ENCODE peak calls at places on chromosomes 3 and 15, in five cellular contexts. E is GM12878, D is stomach, H is fibroblast of the aortic adventitia, R is tibial artery. N is an unnamed sample.

GRCh38 chr15:87387681-87388240 is 868.8 kb downstream of the NTRK3 start:
- DNase-seq in E (no peak), D (no peak), H (no peak), R (no peak), N (no peak)

GRCh38 chr15:42584031-42584765 is 8.8 kb downstream of the STARD9 start:
- DNase-seq in E (no peak), D (no peak), H (no peak), R (no peak), N (no peak)

GRCh38 chr3:168044049-168044448 is 51.7 kb downstream of the GOLIM4 start:
- DNase-seq in E (no peak), D (no peak), H (no peak), R (no peak), N (no peak)

GRCh38 chr3:6667354-6667753 is 193.6 kb upstream of the GRM7 start:
- DNase-seq in E (no peak), D (no peak), H (no peak), R (no peak), N (no peak)

GRCh38 chr3:179181021-179181472 is 32.9 kb downstream of the PIK3CA start:
- DNase-seq in E (no peak), D (no peak), H (peak), R (no peak), N (peak)

GRCh38 chr3:40258555-40258954 is 51.0 kb upstream of the EIF1B start:
- DNase-seq in E (no peak), D (no peak), H (peak), R (no peak), N (peak)

GRCh38 chr3:146233487-146233886 is 17.4 kb downstream of the PLSCR4 start:
- DNase-seq in E (no peak), D (no peak), H (no peak), R (no peak), N (no peak)

GRCh38 chr3:138459619-138460535 is 25.5 kb downstream of the ESYT3 start:
- DNase-seq in E (no peak), D (no peak), H (no peak), R (peak), N (no peak)

GRCh38 chr3:130014526-130014925 is 40.0 kb downstream of the TRH start:
- DNase-seq in E (no peak), D (no peak), H (peak), R (no peak), N (peak)

GRCh38 chr15:73464602-73465001 is 21.6 kb downstream of the REC114 start:
- DNase-seq in E (no peak), D (no peak), H (no peak), R (no peak), N (no peak)

GRCh38 chr3:57127849-57128566 is 37.1 kb downstream of the IL17RD start:
- DNase-seq in E (no peak), D (no peak), H (peak), R (no peak), N (peak)

GRCh38 chr3:124850633-124851032 is 36.5 kb downstream of the ITGB5 start:
- DNase-seq in E (no peak), D (no peak), H (peak), R (peak), N (peak)

GRCh38 chr3:14789640-14790285 is 29.0 kb upstream of the FGD5 start:
- DNase-seq in E (no peak), D (no peak), H (no peak), R (peak), N (no peak)

GRCh38 chr3:163878396-163878795 is 1199.9 kb downstream of the SI start:
- DNase-seq in E (no peak), D (no peak), H (no peak), R (no peak), N (no peak)

GRCh38 chr3:113136071-113136470 is 75.3 kb upstream of the BOC start:
- DNase-seq in E (no peak), D (no peak), H (peak), R (no peak), N (peak)

GRCh38 chr15:76996526-76997401 is 1.8 kb downstream of the PSTPIP1 start:
- DNase-seq in E (no peak), D (no peak), H (peak), R (peak), N (peak)

GRCh38 chr3:25719321-25719720 is 54.6 kb upstream of the TOP2B start:
- DNase-seq in E (no peak), D (no peak), H (no peak), R (no peak), N (no peak)

GRCh38 chr3:179069762-179070390 is 1.7 kb downstream of the ZMAT3 start:
- DNase-seq in E (no peak), D (no peak), H (peak), R (no peak), N (peak)

GRCh38 chr15:82197734-82198594 is 64.6 kb downstream of the EFL1 start:
- DNase-seq in E (peak), D (peak), H (peak), R (peak), N (peak)

GRCh38 chr3:196122021-196122687 is 40.3 kb upstream of the TFRC start:
- DNase-seq in E (no peak), D (no peak), H (no peak), R (no peak), N (peak)

GRCh38 chr3:59451800-59452741 is 402.2 kb upstream of the CFAP20DC start:
- DNase-seq in E (no peak), D (no peak), H (no peak), R (no peak), N (no peak)
- H3K4me3 ChIP-seq in E (no peak), D (no peak), H (no peak), R (no peak), N (no peak)

GRCh38 chr3:47664519-47664918 is 85.9 kb upstream of the CSPG5 start:
- DNase-seq in E (no peak), D (no peak), H (no peak), R (no peak), N (peak)
- TF ChIP-seq CTCF in E (peak), D (peak), H (peak), R (peak), N (peak)

GRCh38 chr15:84734794-84735479 is 13.5 kb upstream of the ZNF592 start:
- DNase-seq in E (peak), D (peak), H (no peak), R (peak), N (no peak)
- H3K4me3 ChIP-seq in E (peak), D (no peak), H (no peak), R (no peak), N (no peak)

DNA sequence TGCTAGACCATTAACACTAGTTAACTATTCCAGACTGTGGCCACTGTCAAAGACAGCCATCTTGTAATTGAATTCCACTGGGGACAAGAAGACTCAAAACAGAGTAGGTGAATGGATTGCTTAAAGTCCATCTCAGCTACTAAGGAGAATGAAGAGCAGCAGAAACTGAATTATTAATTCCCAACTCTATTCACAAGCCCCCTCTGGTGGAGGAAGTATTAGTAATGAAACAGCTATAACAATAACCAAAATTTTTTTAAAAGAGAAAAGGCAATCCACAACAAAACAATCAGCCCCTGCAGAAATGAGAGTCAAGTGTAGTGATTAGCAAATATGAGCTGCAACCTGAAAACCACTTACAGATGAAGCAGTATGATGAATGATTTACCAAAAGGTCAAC is 302.8 kb downstream of the FHIT start:
- DNase-seq in E (no peak), D (no peak), H (peak), R (no peak), N (peak)
- TF ChIP-seq CTCF in E (no peak), D (no peak), H (no peak), R (no peak), N (peak)

GRCh38 chr15:40508216-40508615 is 37.4 kb downstream of the CHST14 start:
- DNase-seq in E (no peak), D (no peak), H (no peak), R (no peak), N (no peak)

GRCh38 chr15:40512440-40512839 is 41.7 kb downstream of the CHST14 start:
- DNase-seq in E (no peak), D (no peak), H (no peak), R (no peak), N (no peak)

GRCh38 chr15:40510201-40510600 is 39.4 kb downstream of the CHST14 start:
- DNase-seq in E (no peak), D (no peak), H (peak), R (no peak), N (no peak)

GRCh38 chr15:40511472-40512133 is 40.8 kb downstream of the CHST14 start:
- DNase-seq in E (no peak), D (peak), H (peak), R (peak), N (peak)

GRCh38 chr15:40511093-40511471 is 40.3 kb downstream of the CHST14 start:
- DNase-seq in E (no peak), D (no peak), H (no peak), R (no peak), N (peak)
- H3K4me3 ChIP-seq in E (peak), D (peak), H (peak), R (peak), N (peak)

DNA sequence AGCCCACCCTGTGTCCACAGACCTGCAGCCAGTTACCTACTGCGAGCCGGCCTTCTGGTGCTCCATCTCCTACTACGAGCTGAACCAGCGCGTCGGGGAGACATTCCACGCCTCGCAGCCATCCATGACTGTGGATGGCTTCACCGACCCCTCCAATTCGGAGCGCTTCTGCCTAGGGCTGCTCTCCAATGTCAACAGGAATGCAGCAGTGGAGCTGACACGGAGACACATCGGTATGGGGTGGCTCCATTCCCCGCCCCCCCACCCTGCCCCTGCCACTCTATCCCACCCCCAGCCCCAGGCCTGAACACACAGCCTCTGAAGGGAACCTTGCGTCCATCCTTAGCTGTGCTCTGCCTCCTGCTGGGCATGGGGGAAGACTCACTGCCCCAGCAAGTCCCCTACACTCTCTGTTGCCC is 73.2 kb downstream of the AAGAB start:
- DNase-seq in E (no peak), D (no peak), H (no peak), R (peak), N (no peak)
- TF ChIP-seq CTCF in E (peak), D (no peak), H (peak), R (no peak), N (no peak)

GRCh38 chr3:133038089-133038730 is at the start of gene TMEM108:
- DNase-seq in E (no peak), D (peak), H (peak), R (peak), N (peak)

GRCh38 chr3:133037440-133037839 is 751 bp upstream of the TMEM108 start:
- DNase-seq in E (no peak), D (no peak), H (no peak), R (no peak), N (no peak)

GRCh38 chr3:133040696-133041523 is 2.7 kb downstream of the TMEM108 start:
- DNase-seq in E (peak), D (peak), H (peak), R (peak), N (peak)

GRCh38 chr3:133041524-133041829 is 3.3 kb downstream of the TMEM108 start:
- DNase-seq in E (no peak), D (no peak), H (no peak), R (no peak), N (no peak)

DNA sequence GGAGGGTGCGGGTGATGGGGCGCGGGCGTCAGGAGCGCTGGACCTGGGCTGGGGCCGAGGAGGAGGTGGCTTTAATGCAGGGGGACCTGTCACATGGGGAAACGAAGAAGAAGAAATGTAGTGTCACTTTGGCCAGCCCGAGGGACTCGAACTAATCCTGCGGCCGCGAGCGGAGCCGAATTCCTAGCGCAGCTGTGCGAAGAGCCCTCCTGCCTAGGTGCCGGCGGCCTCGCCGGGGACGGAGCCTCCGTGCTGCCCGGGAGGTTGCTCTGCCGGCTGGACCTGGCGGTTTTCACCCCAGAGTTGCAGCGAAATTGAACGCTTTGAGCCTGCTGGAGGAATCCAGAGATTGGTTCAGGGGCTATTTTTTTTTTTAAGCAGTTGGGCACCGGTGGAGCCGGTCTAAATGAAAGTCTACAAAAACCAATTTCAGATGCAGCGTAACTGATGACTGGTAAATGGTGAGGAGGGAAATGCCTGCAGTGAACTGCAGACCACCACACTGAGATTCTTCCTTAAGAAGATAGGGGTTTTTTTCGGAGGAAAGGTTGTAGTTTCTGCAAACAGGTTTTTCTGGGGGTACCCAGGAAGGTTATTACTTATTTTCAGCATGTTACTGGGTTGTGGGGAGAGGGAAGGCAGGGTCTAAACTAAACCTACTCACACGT is 674 bp downstream of the TMEM108 start:
- DNase-seq in E (no peak), D (peak), H (peak), R (no peak), N (no peak)
- H3K4me3 ChIP-seq in E (no peak), D (peak), H (peak), R (peak), N (peak)

GRCh38 chr3:39148116-39149058 is 5.0 kb downstream of the CSRNP1 start:
- DNase-seq in E (no peak), D (no peak), H (no peak), R (peak), N (peak)

GRCh38 chr3:39149059-39149455 is 4.3 kb downstream of the CSRNP1 start:
- DNase-seq in E (no peak), D (no peak), H (no peak), R (no peak), N (no peak)

GRCh38 chr3:39150803-39151631 is 2.4 kb downstream of the CSRNP1 start:
- DNase-seq in E (no peak), D (peak), H (peak), R (peak), N (peak)

GRCh38 chr3:39149498-39150169 is 3.8 kb downstream of the CSRNP1 start:
- DNase-seq in E (no peak), D (no peak), H (no peak), R (peak), N (no peak)

DNA sequence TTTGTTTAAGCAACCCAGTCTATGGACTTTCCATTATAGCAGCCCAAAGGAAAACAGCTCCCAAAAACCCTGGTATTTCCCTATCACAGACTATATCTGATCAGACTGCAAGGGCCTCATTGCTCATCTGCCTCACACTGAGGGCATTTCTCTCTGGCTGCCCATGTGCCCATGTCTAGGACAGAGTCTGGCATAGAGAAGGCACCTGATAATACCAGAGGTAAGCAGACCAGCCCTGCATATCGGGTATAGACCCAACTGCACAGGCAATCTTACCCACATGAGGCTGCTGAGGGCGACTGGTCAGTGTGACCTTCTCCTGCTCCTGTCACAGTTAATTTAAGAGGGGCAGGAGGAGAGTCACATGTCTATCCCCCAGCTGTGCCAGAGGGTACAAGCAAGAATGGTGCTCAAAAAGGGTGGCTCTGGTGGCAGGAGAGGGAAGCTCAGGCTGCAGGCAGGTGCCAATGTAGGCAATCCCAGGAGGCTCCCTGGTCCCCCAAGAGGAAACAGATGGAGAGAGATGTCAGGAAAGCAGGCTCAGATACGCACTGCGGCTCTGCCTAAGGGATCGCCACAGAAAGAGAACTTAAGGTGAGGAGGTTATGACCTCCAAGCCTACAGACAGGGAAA is 3.1 kb downstream of the CSRNP1 start:
- DNase-seq in E (no peak), D (no peak), H (no peak), R (peak), N (no peak)
- TF ChIP-seq CTCF in E (peak), D (no peak), H (peak), R (peak), N (no peak)

GRCh38 chr3:101674518-101674917 is 2.4 kb downstream of the ZBTB11 start:
- DNase-seq in E (no peak), D (no peak), H (no peak), R (no peak), N (no peak)
- H3K4me3 ChIP-seq in E (peak), D (no peak), H (no peak), R (no peak), N (no peak)